ENCODE peak calls at places on chromosomes 3 and 15, in four cellular contexts. One of them, this sample, is unnamed.

GRCh38 chr15:42858999-42859789 is 61.4 kb downstream of the TTBK2 start:
- DNase-seq in kidney epithelial cell: no peak
- DNase-seq in psoas muscle: no peak
- DNase-seq in pancreas: no peak
- DNase-seq in this sample: no peak

GRCh38 chr3:138943724-138944131 is 3.2 kb downstream of the FOXL2 start:
- DNase-seq in kidney epithelial cell: no peak
- DNase-seq in pancreas: no peak
- DNase-seq in psoas muscle: no peak
- DNase-seq in this sample: no peak

GRCh38 chr3:155871746-155872158 is 1.3 kb downstream of the GMPS start:
- DNase-seq in psoas muscle: no peak
- DNase-seq in kidney epithelial cell: no peak
- DNase-seq in pancreas: no peak
- DNase-seq in this sample: no peak

GRCh38 chr3:71581451-71581980 is 2.0 kb downstream of the FOXP1 start:
- DNase-seq in pancreas: peak; percentile 83
- DNase-seq in kidney epithelial cell: no peak
- DNase-seq in psoas muscle: peak; percentile 71
- DNase-seq in this sample: no peak

GRCh38 chr3:11601446-11602241 is 42.1 kb downstream of the VGLL4 start:
- DNase-seq in psoas muscle: peak; percentile 69
- DNase-seq in pancreas: no peak
- DNase-seq in kidney epithelial cell: no peak
- DNase-seq in this sample: no peak

GRCh38 chr15:52652984-52653383 is 26.2 kb downstream of the ATOSA start:
- DNase-seq in kidney epithelial cell: no peak
- DNase-seq in pancreas: no peak
- DNase-seq in psoas muscle: no peak
- DNase-seq in this sample: peak; percentile 29

GRCh38 chr3:44280631-44281030 is 38.9 kb downstream of the TOPAZ1 start:
- DNase-seq in pancreas: no peak
- DNase-seq in kidney epithelial cell: no peak
- DNase-seq in psoas muscle: no peak
- DNase-seq in this sample: no peak

GRCh38 chr3:130968231-130968630 is 58.4 kb downstream of the ASTE1 start:
- DNase-seq in psoas muscle: no peak
- DNase-seq in kidney epithelial cell: no peak
- DNase-seq in pancreas: no peak
- DNase-seq in this sample: no peak

GRCh38 chr15:52658955-52659354 is 20.2 kb downstream of the ATOSA start:
- DNase-seq in pancreas: no peak
- DNase-seq in psoas muscle: no peak
- DNase-seq in kidney epithelial cell: no peak
- DNase-seq in this sample: no peak

GRCh38 chr3:98172621-98173020 is 6.1 kb downstream of the OR5H15 start:
- DNase-seq in psoas muscle: no peak
- DNase-seq in kidney epithelial cell: no peak
- DNase-seq in pancreas: no peak
- DNase-seq in this sample: no peak

GRCh38 chr3:45881031-45882022 is 5.0 kb upstream of the CCR9 start:
- DNase-seq in psoas muscle: no peak
- DNase-seq in kidney epithelial cell: no peak
- DNase-seq in pancreas: no peak
- DNase-seq in this sample: no peak

GRCh38 chr3:102536479-102536878 is 101.7 kb downstream of the ZPLD1 start:
- DNase-seq in pancreas: no peak
- DNase-seq in kidney epithelial cell: no peak
- DNase-seq in psoas muscle: no peak
- DNase-seq in this sample: peak; percentile 19

GRCh38 chr3:178761461-178761860 is 225.2 kb downstream of the KCNMB2 start:
- DNase-seq in psoas muscle: no peak
- DNase-seq in kidney epithelial cell: no peak
- DNase-seq in pancreas: no peak
- DNase-seq in this sample: no peak

GRCh38 chr3:46477756-46478155 is 13.1 kb upstream of the LTF start:
- DNase-seq in pancreas: no peak
- DNase-seq in kidney epithelial cell: no peak
- DNase-seq in psoas muscle: no peak
- DNase-seq in this sample: no peak

GRCh38 chr3:8473990-8474389 is 27.6 kb upstream of the LMCD1 start:
- DNase-seq in kidney epithelial cell: no peak
- DNase-seq in psoas muscle: no peak
- DNase-seq in pancreas: no peak
- DNase-seq in this sample: no peak

GRCh38 chr15:78682013-78682651 is 41.1 kb upstream of the CHRNB4 start:
- DNase-seq in pancreas: no peak
- DNase-seq in psoas muscle: no peak
- DNase-seq in kidney epithelial cell: no peak
- DNase-seq in this sample: no peak

GRCh38 chr3:129310111-129310601 is 31.5 kb downstream of the HMCES start:
- DNase-seq in pancreas: no peak
- DNase-seq in kidney epithelial cell: no peak
- DNase-seq in psoas muscle: no peak
- DNase-seq in this sample: no peak

GRCh38 chr3:32877598-32877997 is 59.8 kb downstream of the TRIM71 start:
- DNase-seq in pancreas: no peak
- DNase-seq in psoas muscle: no peak
- DNase-seq in kidney epithelial cell: no peak
- DNase-seq in this sample: no peak

GRCh38 chr3:123815981-123816380 is 68.2 kb downstream of the MYLK start:
- DNase-seq in kidney epithelial cell: no peak
- DNase-seq in psoas muscle: no peak
- DNase-seq in pancreas: no peak
- DNase-seq in this sample: no peak

GRCh38 chr15:90054618-90055097 is 47.6 kb downstream of the IDH2 start:
- DNase-seq in kidney epithelial cell: no peak
- DNase-seq in pancreas: no peak
- DNase-seq in psoas muscle: no peak
- DNase-seq in this sample: no peak

GRCh38 chr3:21062724-21063436 is 688.1 kb downstream of the ZNF385D start:
- DNase-seq in psoas muscle: no peak
- DNase-seq in kidney epithelial cell: no peak
- DNase-seq in pancreas: no peak
- DNase-seq in this sample: no peak

GRCh38 chr15:77851696-77852095 is 219.0 kb upstream of the LINGO1 start:
- DNase-seq in kidney epithelial cell: peak; percentile 90
- DNase-seq in pancreas: no peak
- DNase-seq in psoas muscle: peak; percentile 19
- DNase-seq in this sample: no peak

GRCh38 chr3:88180398-88180999 is 30.7 kb downstream of the C3orf38 start:
- DNase-seq in pancreas: no peak
- DNase-seq in kidney epithelial cell: no peak
- DNase-seq in psoas muscle: no peak
- DNase-seq in this sample: peak; percentile 33

GRCh38 chr15:27746556-27746955 is 352.6 kb downstream of the OCA2 start:
- DNase-seq in kidney epithelial cell: no peak
- DNase-seq in psoas muscle: no peak
- DNase-seq in pancreas: no peak
- DNase-seq in this sample: no peak

GRCh38 chr3:133377396-133377795 is 22.5 kb upstream of the BFSP2 start:
- DNase-seq in kidney epithelial cell: no peak
- DNase-seq in psoas muscle: no peak
- DNase-seq in pancreas: no peak
- DNase-seq in this sample: peak; percentile 30

GRCh38 chr15:99729920-99730319 is 3.3 kb downstream of the LYSMD4 start:
- DNase-seq in psoas muscle: no peak
- DNase-seq in pancreas: no peak
- DNase-seq in kidney epithelial cell: no peak
- DNase-seq in this sample: peak; percentile 32

GRCh38 chr3:102089904-102090492 is 240.7 kb downstream of the NFKBIZ start:
- DNase-seq in pancreas: no peak
- DNase-seq in psoas muscle: no peak
- DNase-seq in kidney epithelial cell: peak; percentile 92
- DNase-seq in this sample: peak; percentile 72

GRCh38 chr15:43776101-43776717 is 557 bp downstream of the ELL3 start:
- DNase-seq in psoas muscle: no peak
- DNase-seq in kidney epithelial cell: no peak
- DNase-seq in pancreas: peak; percentile 70
- DNase-seq in this sample: no peak

GRCh38 chr3:136862611-136862951 is 573 bp downstream of the NCK1 start:
- DNase-seq in kidney epithelial cell: no peak
- DNase-seq in psoas muscle: peak; percentile 74
- DNase-seq in pancreas: peak; percentile 84
- DNase-seq in this sample: no peak

GRCh38 chr3:8954938-8955763 is 8.1 kb downstream of the RAD18 start:
- DNase-seq in pancreas: no peak
- DNase-seq in psoas muscle: no peak
- DNase-seq in kidney epithelial cell: no peak
- DNase-seq in this sample: no peak

GRCh38 chr15:76206325-76206976 is 104.8 kb downstream of the ETFA start:
- DNase-seq in pancreas: peak; percentile 98
- DNase-seq in kidney epithelial cell: peak; percentile 42
- DNase-seq in psoas muscle: peak; percentile 90
- DNase-seq in this sample: no peak

GRCh38 chr3:17995769-17996168 is 253.3 kb upstream of the TBC1D5 start:
- DNase-seq in psoas muscle: no peak
- DNase-seq in pancreas: no peak
- DNase-seq in kidney epithelial cell: no peak
- DNase-seq in this sample: no peak

GRCh38 chr15:96339662-96340347 is 9.3 kb downstream of the NR2F2 start:
- DNase-seq in pancreas: no peak
- DNase-seq in kidney epithelial cell: no peak
- DNase-seq in psoas muscle: no peak
- DNase-seq in this sample: no peak

GRCh38 chr15:57395292-57395691 is 19.0 kb downstream of the CGNL1 start:
- DNase-seq in pancreas: no peak
- DNase-seq in kidney epithelial cell: peak; percentile 98
- DNase-seq in psoas muscle: no peak
- DNase-seq in this sample: peak; percentile 38

DNA sequence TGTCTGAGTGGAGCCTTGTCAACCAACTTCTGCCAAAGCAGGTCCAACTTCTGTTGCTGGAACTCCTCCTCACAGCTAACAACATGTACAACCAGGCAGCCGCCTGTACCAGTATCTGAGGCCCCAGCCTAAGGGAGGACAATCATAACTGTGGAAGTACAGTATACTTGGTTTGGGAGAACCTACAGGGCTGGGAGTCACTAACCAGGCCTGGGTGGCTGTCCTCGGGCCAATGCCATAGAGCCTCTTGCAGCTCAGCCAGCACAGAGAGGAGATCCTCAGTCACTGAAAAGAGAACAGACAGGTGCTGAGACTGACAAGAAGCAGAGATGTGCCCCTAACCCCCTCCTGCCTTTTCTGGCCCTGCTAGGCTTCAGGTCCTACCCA is 1.2 kb downstream of the DALRD3 start:
- DNase-seq in pancreas: no peak
- DNase-seq in psoas muscle: no peak
- DNase-seq in kidney epithelial cell: no peak
- DNase-seq in this sample: no peak
- H3K4me3 ChIP-seq in pancreas: peak overlapping the region; percentile 82
- H3K4me3 ChIP-seq in psoas muscle: peak overlapping the region; percentile 81
- H3K4me3 ChIP-seq in kidney epithelial cell: peak overlapping the region; percentile 77
- H3K4me3 ChIP-seq in this sample: peak overlapping the region; percentile 72

DNA sequence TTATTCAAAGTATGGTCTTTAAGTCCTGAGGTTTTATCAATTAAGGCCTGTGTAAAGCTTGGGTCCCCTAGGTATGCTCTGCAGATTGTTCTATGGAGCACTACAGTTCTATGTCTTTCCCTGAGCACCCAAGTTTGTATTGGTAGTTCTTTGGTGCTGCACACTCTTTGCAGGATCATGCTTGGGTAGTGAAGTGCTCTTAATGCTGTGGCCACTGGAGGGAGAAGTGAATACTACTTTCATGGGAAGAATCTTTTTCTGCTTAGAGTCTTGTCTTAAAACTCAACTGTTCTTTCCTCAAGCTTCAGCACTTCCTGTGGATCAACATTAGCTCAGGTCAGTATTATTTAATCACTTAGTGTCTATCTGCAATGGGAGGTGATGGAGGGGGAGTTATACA is 93.6 kb upstream of the CFAP20DC start:
- DNase-seq in pancreas: no peak
- DNase-seq in psoas muscle: no peak
- DNase-seq in kidney epithelial cell: no peak
- DNase-seq in this sample: no peak
- TF ChIP-seq CTCF in pancreas: no peak
- TF ChIP-seq CTCF in psoas muscle: no peak
- TF ChIP-seq CTCF in kidney epithelial cell: no peak
- TF ChIP-seq CTCF in this sample: no peak

GRCh38 chr15:37055481-37055880 is 44.9 kb downstream of the MEIS2 start:
- DNase-seq in kidney epithelial cell: no peak
- DNase-seq in pancreas: no peak
- DNase-seq in psoas muscle: no peak
- DNase-seq in this sample: no peak

GRCh38 chr15:37057831-37058230 is 42.5 kb downstream of the MEIS2 start:
- DNase-seq in kidney epithelial cell: no peak
- DNase-seq in psoas muscle: no peak
- DNase-seq in pancreas: no peak
- DNase-seq in this sample: no peak

GRCh38 chr15:37058316-37058985 is 41.9 kb downstream of the MEIS2 start:
- DNase-seq in psoas muscle: no peak
- DNase-seq in kidney epithelial cell: no peak
- DNase-seq in pancreas: no peak
- DNase-seq in this sample: no peak

GRCh38 chr15:37056168-37056893 is 44.0 kb downstream of the MEIS2 start:
- DNase-seq in kidney epithelial cell: no peak
- DNase-seq in psoas muscle: peak; percentile 52
- DNase-seq in pancreas: no peak
- DNase-seq in this sample: no peak

DNA sequence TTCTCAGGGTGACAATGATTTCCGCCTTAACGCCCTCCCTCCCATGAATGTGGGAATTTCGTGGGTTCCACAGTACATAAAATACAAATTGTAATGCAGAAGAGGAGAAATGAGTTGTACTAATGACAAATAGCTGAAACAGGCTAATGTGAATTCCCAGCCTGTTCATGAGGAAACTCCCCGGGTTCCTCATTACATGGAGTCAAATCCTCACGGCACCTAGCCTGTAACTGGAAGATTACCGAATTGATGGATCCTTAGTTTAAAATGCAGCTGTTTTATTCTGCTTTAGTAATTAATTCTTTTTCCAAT is 43.5 kb downstream of the MEIS2 start:
- DNase-seq in pancreas: no peak
- DNase-seq in kidney epithelial cell: no peak
- DNase-seq in psoas muscle: no peak
- DNase-seq in this sample: no peak
- H3K4me3 ChIP-seq in pancreas: no peak overlapping the region
- H3K4me3 ChIP-seq in kidney epithelial cell: no peak overlapping the region
- H3K4me3 ChIP-seq in psoas muscle: no peak overlapping the region
- H3K4me3 ChIP-seq in this sample: no peak overlapping the region

DNA sequence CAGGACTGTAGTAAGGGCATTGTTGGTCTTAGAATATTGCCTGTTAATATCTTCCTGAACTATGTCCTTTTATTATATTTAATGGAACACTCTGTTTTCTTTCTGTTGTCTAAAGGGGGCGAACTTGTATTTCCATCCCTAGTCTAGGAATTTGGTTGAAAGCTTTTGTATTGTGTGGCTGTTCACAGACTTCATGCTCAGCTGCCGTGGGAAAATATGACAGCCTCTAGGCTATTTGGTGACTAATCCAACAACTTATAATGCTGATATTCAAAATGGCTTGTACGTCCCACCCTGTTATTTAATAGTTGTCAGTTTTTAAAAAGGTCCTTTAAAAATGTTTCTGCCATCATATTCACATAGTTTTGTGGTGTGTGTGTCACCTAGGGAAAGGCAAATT is 202.6 kb downstream of the KLHL25 start:
- DNase-seq in psoas muscle: no peak
- DNase-seq in pancreas: no peak
- DNase-seq in kidney epithelial cell: no peak
- DNase-seq in this sample: peak; percentile 42
- TF ChIP-seq CTCF in psoas muscle: peak; percentile 10
- TF ChIP-seq CTCF in pancreas: no peak
- TF ChIP-seq CTCF in kidney epithelial cell: peak; percentile 29
- TF ChIP-seq CTCF in this sample: no peak

GRCh38 chr3:196218155-196218712 is 1.9 kb downstream of the SLC51A start:
- DNase-seq in kidney epithelial cell: no peak
- DNase-seq in psoas muscle: no peak
- DNase-seq in pancreas: no peak
- DNase-seq in this sample: no peak
- H3K4me3 ChIP-seq in kidney epithelial cell: no peak overlapping the region
- H3K4me3 ChIP-seq in psoas muscle: no peak overlapping the region
- H3K4me3 ChIP-seq in pancreas: no peak overlapping the region
- H3K4me3 ChIP-seq in this sample: no peak overlapping the region